ENCODE peak calls at places on chromosomes 1 and 21, in four cellular contexts. V is kidney, H is NCI-H2171 treated with DMSO at 0.1 percent for 48 hours, W is AG10803. F is an unnamed sample.

GRCh38 chr1:14769486-14770274 is 171.2 kb downstream of the KAZN start:
- DNase-seq in V (no peak), H (no peak), W (no peak), F (no peak)

GRCh38 chr1:22223176-22223575 is 80.3 kb upstream of the WNT4 start:
- DNase-seq in V (peak), H (no peak), W (no peak), F (no peak)

GRCh38 chr1:77639056-77639455 is 43.4 kb downstream of the ZZZ3 start:
- DNase-seq in V (no peak), H (no peak), W (peak), F (no peak)

GRCh38 chr1:231666220-231666956 is 39.8 kb downstream of the DISC1 start:
- DNase-seq in V (no peak), H (peak), W (no peak), F (no peak)

GRCh38 chr1:228339766-228340685 is 66.6 kb downstream of the TRIM11 start:
- DNase-seq in V (peak), H (no peak), W (no peak), F (no peak)

GRCh38 chr21:17527240-17527639 is 14.4 kb downstream of the CXADR start:
- DNase-seq in V (no peak), H (no peak), W (no peak), F (no peak)

GRCh38 chr1:234933475-234933874 is 195.2 kb downstream of the TOMM20 start:
- DNase-seq in V (no peak), H (no peak), W (peak), F (peak)

GRCh38 chr1:153697873-153698647 is 19.6 kb downstream of the NPR1 start:
- DNase-seq in V (peak), H (no peak), W (no peak), F (peak)

F was measured in GM12865.